ENCODE peak calls at places on chromosomes 11 and 22, in five cellular contexts. P is H9, W is uterus, B is ovary, L is stomach. F is an unnamed sample.

GRCh38 chr11:13963169-13963948 is 836 bp downstream of the SPON1 start:
- DNase-seq in P (peak; percentile 49), W (peak; percentile 43), B (peak; percentile 67), L (no peak), F (no peak)

GRCh38 chr11:12112150-12112520 is 1.7 kb downstream of the MICAL2 start:
- DNase-seq in P (no peak), W (no peak), B (no peak), L (no peak), F (no peak)

GRCh38 chr11:44760917-44761545 is 34.3 kb downstream of the TSPAN18 start:
- DNase-seq in P (peak; percentile 79), W (peak; percentile 47), B (peak; percentile 56), L (peak; percentile 31), F (peak; percentile 86)

GRCh38 chr22:42908082-42908746 is 51.1 kb upstream of the ARFGAP3 start:
- DNase-seq in P (no peak), W (no peak), B (no peak), L (no peak), F (no peak)

GRCh38 chr22:49657275-49657973 is 170.2 kb downstream of the BRD1 start:
- DNase-seq in P (no peak), W (peak; percentile 46), B (no peak), L (peak; percentile 48), F (peak; percentile 71)

GRCh38 chr22:29617922-29618629 is 14.6 kb downstream of the NF2 start:
- DNase-seq in P (no peak), W (no peak), B (no peak), L (no peak), F (no peak)

GRCh38 chr11:122197055-122197987 is 81.3 kb upstream of the BLID start:
- DNase-seq in P (no peak), W (peak; percentile 44), B (no peak), L (no peak), F (peak; percentile 87)

GRCh38 chr22:50529416-50530279 is at the start of gene TYMP:
- DNase-seq in P (no peak), W (peak; percentile 51), B (no peak), L (peak; percentile 83), F (peak; percentile 76)

GRCh38 chr11:85531498-85531897 is 95.6 kb downstream of the DLG2 start:
- DNase-seq in P (no peak), W (no peak), B (no peak), L (no peak), F (no peak)

GRCh38 chr11:19703211-19703610 is 9.4 kb upstream of the NAV2 start:
- DNase-seq in P (no peak), W (no peak), B (no peak), L (no peak), F (no peak)

GRCh38 chr22:20779014-20779812 is 5.3 kb downstream of the SERPIND1 start:
- DNase-seq in P (no peak), W (peak; percentile 33), B (no peak), L (no peak), F (no peak)

GRCh38 chr22:37388538-37388937 is 38.7 kb downstream of the ELFN2 start:
- DNase-seq in P (no peak), W (no peak), B (no peak), L (no peak), F (no peak)

GRCh38 chr11:12358302-12359188 is 18.8 kb upstream of the PARVA start:
- DNase-seq in P (no peak), W (no peak), B (no peak), L (no peak), F (no peak)

GRCh38 chr22:40803292-40803691 is 15.9 kb downstream of the SLC25A17 start:
- DNase-seq in P (no peak), W (no peak), B (no peak), L (no peak), F (no peak)

GRCh38 chr22:39223091-39223710 is 21.6 kb downstream of the PDGFB start:
- DNase-seq in P (no peak), W (no peak), B (no peak), L (no peak), F (no peak)

GRCh38 chr11:20021771-20022362 is 138.4 kb downstream of the DBX1 start:
- DNase-seq in P (peak; percentile 38), W (no peak), B (no peak), L (no peak), F (no peak)

GRCh38 chr11:20066013-20066782 is 94.1 kb downstream of the DBX1 start:
- DNase-seq in P (no peak), W (no peak), B (no peak), L (no peak), F (no peak)

GRCh38 chr11:83187463-83187862 is 6.0 kb upstream of the ANKRD42 start:
- DNase-seq in P (no peak), W (no peak), B (no peak), L (no peak), F (no peak)

GRCh38 chr11:78365381-78365792 is 52.2 kb downstream of the GAB2 start:
- DNase-seq in P (peak; percentile 86), W (no peak), B (no peak), L (peak; percentile 61), F (no peak)

GRCh38 chr11:18310800-18311340 is 11.1 kb downstream of the HPS5 start:
- DNase-seq in P (no peak), W (no peak), B (no peak), L (no peak), F (no peak)

GRCh38 chr11:55920537-55920936 is 6.2 kb upstream of the OR5W2 start:
- DNase-seq in P (no peak), W (no peak), B (no peak), L (no peak), F (no peak)

GRCh38 chr22:30422481-30423295 is 2.9 kb upstream of the MTFP1 start:
- DNase-seq in P (peak; percentile 76), W (peak; percentile 72), B (peak; percentile 68), L (peak; percentile 82), F (peak; percentile 93)

GRCh38 chr22:23446796-23447350 is 133.2 kb downstream of the IGLL1 start:
- DNase-seq in P (no peak), W (no peak), B (no peak), L (no peak), F (no peak)

GRCh38 chr22:46322711-46323110 is 12.8 kb upstream of the TRMU start:
- DNase-seq in P (no peak), W (no peak), B (no peak), L (no peak), F (no peak)
- H3K27me3 ChIP-seq in P (no peaks in the 10 kb centered on the region), W (no peaks in the 10 kb centered on the region), B (no peaks in the 10 kb centered on the region), L (no peaks in the 10 kb centered on the region), F (no peaks in the 10 kb centered on the region)

GRCh38 chr11:132312616-132313210 is 942.3 kb downstream of the NTM start:
- DNase-seq in P (peak; percentile 69), W (no peak), B (no peak), L (no peak), F (no peak)

GRCh38 chr11:132318421-132319157 is 948.2 kb downstream of the NTM start:
- DNase-seq in P (no peak), W (no peak), B (no peak), L (no peak), F (no peak)
- TF ChIP-seq CTCF in P (no peak), W (no peak), B (no peak), L (no peak), F (no peak)

DNA sequence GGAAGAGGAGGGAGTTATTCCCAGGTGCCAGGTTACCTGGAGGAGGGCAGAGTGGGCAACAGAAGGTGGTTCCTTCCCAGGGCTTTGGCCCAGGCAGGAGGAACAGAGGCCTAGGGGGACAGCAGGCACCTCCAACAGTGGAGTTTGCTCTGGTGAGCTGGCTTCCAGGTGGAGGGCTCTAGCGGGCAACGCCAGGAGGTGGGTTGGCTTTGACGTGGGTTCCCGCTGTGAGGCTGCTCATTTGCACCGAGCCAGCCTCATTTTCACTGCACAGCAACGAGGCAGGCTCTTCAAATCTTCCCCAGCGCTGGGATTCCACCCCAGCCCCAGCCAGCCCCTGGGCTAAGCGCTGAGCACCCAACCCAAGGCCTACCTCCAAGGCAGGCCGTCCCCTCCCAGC is 8.1 kb downstream of the IGSF9B start:
- DNase-seq in P (no peak), W (no peak), B (no peak), L (no peak), F (no peak)
- H3K4me1 ChIP-seq in P (peaks cover 15% of the 10 kb centered on the region), W (peaks cover 12% of the 10 kb centered on the region), B (peaks cover 3% of the 10 kb centered on the region), L (peaks cover 22% of the 10 kb centered on the region), F (no peaks in the 10 kb centered on the region)

GRCh38 chr11:57777969-57778317 is 16.3 kb downstream of the CTNND1 start:
- DNase-seq in P (no peak), W (no peak), B (no peak), L (peak; percentile 65), F (no peak)

GRCh38 chr11:57785072-57785471 is 23.5 kb downstream of the CTNND1 start:
- DNase-seq in P (no peak), W (no peak), B (no peak), L (no peak), F (no peak)

GRCh38 chr11:57779275-57779674 is 17.7 kb downstream of the CTNND1 start:
- DNase-seq in P (peak; percentile 81), W (no peak), B (no peak), L (peak; percentile 56), F (no peak)

GRCh38 chr11:57778318-57779037 is 16.9 kb downstream of the CTNND1 start:
- DNase-seq in P (peak; percentile 92), W (peak; percentile 82), B (peak; percentile 88), L (peak; percentile 95), F (peak; percentile 97)

GRCh38 chr11:57781529-57781943 is 19.9 kb downstream of the CTNND1 start:
- DNase-seq in P (peak; percentile 91), W (no peak), B (no peak), L (peak; percentile 88), F (no peak)
- H3K27me3 ChIP-seq in P (no peaks in the 10 kb centered on the region), W (no peaks in the 10 kb centered on the region), B (no peaks in the 10 kb centered on the region), L (no peaks in the 10 kb centered on the region), F (no peaks in the 10 kb centered on the region)

GRCh38 chr11:77142091-77142975 is 14.3 kb downstream of the MYO7A start:
- DNase-seq in P (no peak), W (no peak), B (no peak), L (no peak), F (no peak)
- TF ChIP-seq CTCF in P (no peak), W (no peak), B (no peak), L (no peak), F (no peak)

GRCh38 chr11:34343153-34343552 is 14.7 kb downstream of the ABTB2 start:
- DNase-seq in P (no peak), W (no peak), B (no peak), L (no peak), F (no peak)
- H3K4me1 ChIP-seq in P (peaks cover 5% of the 10 kb centered on the region), W (peaks cover 7% of the 10 kb centered on the region), B (peaks cover 19% of the 10 kb centered on the region), L (peaks cover 22% of the 10 kb centered on the region), F (no peaks in the 10 kb centered on the region)